ENCODE peak calls at places on chromosomes 1 and 21, in five cellular contexts. W is EH, Z is T-helper 22 cell, O is pancreas, T is NCI-H1930. D is an unnamed sample.
A peak's percentile ranks its signal among the peaks of the same experiment; 100 is the strongest.

GRCh38 chr1:226646870-226647449 is 92.1 kb downstream of the ITPKB start:
- DNase-seq in Z (no peak), O (no peak), T (no peak), W (no peak), D (no peak)

GRCh38 chr1:35202048-35202719 is 9.2 kb upstream of the SFPQ start:
- DNase-seq in W (peak; percentile 82), Z (peak; percentile 24), T (peak; percentile 81), O (no peak), D (peak; percentile 77)

GRCh38 chr1:206685749-206686485 is 1.2 kb downstream of the MAPKAPK2 start:
- DNase-seq in O (peak; percentile 77), T (no peak), W (peak; percentile 87), Z (peak; percentile 64), D (peak; percentile 81)

GRCh38 chr1:145711213-145711651 is 4.1 kb upstream of the PDZK1 start:
- DNase-seq in T (no peak), O (no peak), W (no peak), Z (no peak), D (no peak)

GRCh38 chr21:46152939-46153258 is 2.5 kb downstream of the FTCD start:
- DNase-seq in W (no peak), Z (no peak), T (no peak), O (no peak), D (peak; percentile 52)

GRCh38 chr1:212608956-212609700 is 567 bp downstream of the ATF3 start:
- DNase-seq in O (peak; percentile 81), T (no peak), Z (no peak), W (peak; percentile 68), D (peak; percentile 75)

GRCh38 chr1:200410566-200410878 is 686 bp upstream of the ZNF281 start:
- DNase-seq in T (no peak), Z (peak; percentile 7), O (no peak), W (no peak), D (no peak)

GRCh38 chr1:231028676-231029075 is 11.4 kb downstream of the FAM89A start:
- DNase-seq in W (no peak), T (no peak), O (no peak), Z (no peak), D (no peak)

GRCh38 chr1:198679535-198680173 is 40.8 kb downstream of the PTPRC start:
- DNase-seq in Z (peak; percentile 50), O (no peak), T (no peak), W (no peak), D (no peak)

GRCh38 chr1:3014443-3015268 is 6.6 kb upstream of the ACTRT2 start:
- DNase-seq in Z (no peak), W (no peak), O (peak; percentile 33), T (no peak), D (no peak)

GRCh38 chr21:27079807-27080206 is 112.9 kb upstream of the ADAMTS5 start:
- DNase-seq in W (no peak), T (no peak), O (no peak), Z (no peak), D (no peak)

GRCh38 chr1:226738421-226738994 is 574 bp downstream of the ITPKB start:
- DNase-seq in O (peak; percentile 78), W (peak; percentile 48), T (no peak), Z (no peak), D (peak; percentile 35)

GRCh38 chr1:1034438-1034759 is 14.5 kb downstream of the AGRN start:
- DNase-seq in T (peak; percentile 34), O (no peak), W (no peak), Z (no peak), D (no peak)

GRCh38 chr1:151158751-151159251 is 2.4 kb downstream of the TNFAIP8L2 start:
- DNase-seq in Z (no peak), T (no peak), W (no peak), O (no peak), D (no peak)

GRCh38 chr1:246722720-246723119 is 1.5 kb upstream of the SCCPDH start:
- DNase-seq in T (no peak), W (no peak), O (no peak), Z (no peak), D (no peak)

GRCh38 chr1:177915641-177916040 is 54.2 kb downstream of the SEC16B start:
- DNase-seq in W (no peak), Z (no peak), T (no peak), O (no peak), D (no peak)

GRCh38 chr1:167462341-167462740 is 56.0 kb downstream of the CD247 start:
- DNase-seq in Z (no peak), O (no peak), W (no peak), T (no peak), D (no peak)

GRCh38 chr1:91617242-91617837 is 116.7 kb downstream of the CDC7 start:
- DNase-seq in W (no peak), T (no peak), Z (no peak), O (peak; percentile 79), D (peak; percentile 56)

GRCh38 chr21:42475526-42476492 is 20.2 kb downstream of the RSPH1 start:
- DNase-seq in W (no peak), O (no peak), T (no peak), Z (no peak), D (no peak)

GRCh38 chr1:235617808-235618207 is 31.8 kb downstream of the GNG4 start:
- DNase-seq in W (peak; percentile 89), O (no peak), T (no peak), Z (no peak), D (no peak)

GRCh38 chr1:245686446-245687030 is 531.8 kb downstream of the KIF26B start:
- DNase-seq in O (no peak), T (no peak), Z (no peak), W (no peak), D (no peak)